ENCODE peak calls at places on chromosomes 5 and 9, in four cellular contexts. B is GM12878, T is K562, W is GM12891. N is an unnamed sample.

GRCh38 chr9:105070176-105070575 is 142.2 kb upstream of the ABCA1 start:
- DNase-seq in W (no peak), T (no peak), B (no peak), N (no peak)

GRCh38 chr5:51381801-51382507 is 1.3 kb upstream of the ISL1 start:
- DNase-seq in T (no peak), W (no peak), B (no peak), N (no peak)

GRCh38 chr5:12662545-12663314 is 758.5 kb upstream of the CTNND2 start:
- DNase-seq in T (no peak), B (no peak), W (no peak), N (no peak)

GRCh38 chr9:28841795-28842194 is 1268.5 kb upstream of the C9orf72 start:
- DNase-seq in T (no peak), B (no peak), W (no peak), N (no peak)

GRCh38 chr5:115930630-115931337 is 31.5 kb upstream of the LVRN start:
- DNase-seq in W (no peak), B (no peak), T (no peak), N (no peak)

GRCh38 chr5:72427488-72428437 is 79.4 kb downstream of the ZNF366 start:
- DNase-seq in B (no peak), T (no peak), W (no peak), N (no peak)

GRCh38 chr5:141393267-141393666 is 834 bp downstream of the PCDHGA8 start:
- DNase-seq in W (no peak), B (no peak), T (no peak), N (no peak)

GRCh38 chr9:97900738-97901565 is 21.3 kb downstream of the TRMO start:
- DNase-seq in W (no peak), T (peak), B (no peak), N (no peak)

GRCh38 chr5:141369994-141370848 is at the start of gene PCDHGB3:
- DNase-seq in T (peak), B (no peak), W (peak), N (peak)

GRCh38 chr5:142826741-142827492 is 56.7 kb downstream of the ARHGAP26 start:
- DNase-seq in W (no peak), B (no peak), T (no peak), N (peak)

GRCh38 chr9:106828082-106828481 is 34.9 kb upstream of the ZNF462 start:
- DNase-seq in B (no peak), T (no peak), W (no peak), N (no peak)

GRCh38 chr5:136020383-136021015 is 8.3 kb upstream of the TGFBI start:
- DNase-seq in T (peak), B (no peak), W (no peak), N (peak)

GRCh38 chr5:67190443-67190842 is 6.2 kb downstream of the CD180 start:
- DNase-seq in W (no peak), T (no peak), B (no peak), N (no peak)

GRCh38 chr9:87824216-87824875 is 58.3 kb upstream of the SPATA31E1 start:
- DNase-seq in T (no peak), W (no peak), B (no peak), N (no peak)

DNA sequence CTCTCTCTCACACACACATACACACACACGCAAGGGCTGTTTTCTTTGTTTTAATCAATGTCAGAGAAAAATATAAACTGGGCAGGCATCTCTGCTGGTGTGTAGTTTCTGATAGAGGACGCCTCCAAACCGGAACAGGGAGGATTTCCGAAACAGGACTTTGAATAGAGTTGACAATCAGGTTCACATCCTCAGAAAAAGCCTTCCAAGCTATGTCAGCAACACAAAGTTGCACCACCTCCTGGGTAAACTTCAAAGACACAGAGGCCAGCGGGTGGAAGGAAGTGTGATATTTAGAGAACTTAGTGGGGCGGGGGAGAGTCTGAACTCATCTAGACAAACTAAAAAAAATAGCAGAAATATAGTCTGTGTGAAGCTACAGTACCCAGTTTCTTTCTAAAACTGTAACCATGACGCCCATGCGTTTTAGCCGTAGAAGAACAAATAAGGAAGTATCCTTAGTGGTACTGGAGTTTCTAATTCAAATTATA is 1.2 kb downstream of the ST8SIA4 start:
- DNase-seq in B (no peak), T (no peak), W (no peak), N (no peak)
- TF ChIP-seq SPI1 in B (peak), T (no peak), W (peak), N (peak)

GRCh38 chr5:134114886-134115805 is 665 bp downstream of the TCF7 start:
- DNase-seq in T (peak), W (no peak), B (no peak), N (no peak)
- TF ChIP-seq SPI1 in T (no peak), W (no peak), B (no peak), N (no peak)

GRCh38 chr5:157575096-157575872 is at the start of gene ADAM19:
- DNase-seq in W (peak), B (no peak), T (peak), N (no peak)
- TF ChIP-seq SPI1 in W (no peak), B (no peak), T (no peak), N (no peak)

DNA sequence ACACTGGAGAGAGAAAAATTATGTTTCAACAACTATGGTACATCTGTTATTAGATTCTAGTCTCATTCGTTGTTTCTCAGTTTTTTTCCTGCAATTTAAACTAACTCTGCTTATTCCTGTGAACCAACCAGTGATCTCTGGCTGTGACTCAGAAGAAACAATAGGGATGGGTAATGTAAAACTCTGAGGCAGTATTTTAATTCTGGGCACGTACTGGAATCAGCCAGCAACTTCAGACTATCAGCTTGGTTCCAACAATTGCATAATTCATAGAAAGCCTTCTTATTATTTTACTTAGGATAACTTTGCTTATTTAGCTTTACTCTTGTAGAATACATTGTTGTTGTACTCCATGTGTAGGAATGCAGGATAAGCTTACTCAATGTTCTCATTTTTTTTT is 28.7 kb downstream of the MLLT3 start:
- DNase-seq in T (no peak), W (no peak), B (no peak), N (no peak)
- TF ChIP-seq SPI1 in T (no peak), W (no peak), B (no peak), N (no peak)

GRCh38 chr5:159181152-159181551 is 28.2 kb downstream of the RNF145 start:
- DNase-seq in B (peak), W (no peak), T (no peak), N (no peak)
- TF ChIP-seq SPI1 in B (no peak), W (no peak), T (no peak), N (no peak)